ENCODE peak calls at places on chromosomes 1 and 21, in nine cellular contexts. N, G, D, Z, O, Y, F, P and I are unnamed samples.

GRCh38 chr1:91550961-91551360 is 50.3 kb downstream of the CDC7 start:
- DNase-seq in P (no peak), D (no peak), F (no peak), N (no peak), G (no peak), O (no peak), Z (no peak), Y (no peak), I (no peak)

GRCh38 chr1:39230261-39231190 is 26.0 kb downstream of the MACF1 start:
- DNase-seq in O (no peak), F (no peak), D (no peak), G (peak), Y (no peak), N (no peak), P (peak), Z (no peak), I (no peak)

GRCh38 chr1:237677979-237678378 is 212.7 kb downstream of the ZP4 start:
- DNase-seq in D (no peak), O (no peak), G (peak), N (no peak), Z (peak), P (peak), F (no peak), Y (peak), I (peak)

GRCh38 chr1:226776975-226777374 is 37.9 kb upstream of the ITPKB start:
- DNase-seq in F (no peak), P (no peak), D (no peak), N (no peak), Y (no peak), G (no peak), Z (no peak), O (no peak), I (no peak)

GRCh38 chr1:16376971-16377370 is 9.9 kb downstream of the SZRD1 start:
- DNase-seq in G (no peak), Z (no peak), P (no peak), O (no peak), D (no peak), Y (no peak), F (no peak), N (no peak), I (no peak)

GRCh38 chr1:33334081-33334552 is 13.2 kb upstream of the A3GALT2 start:
- DNase-seq in N (peak), P (no peak), D (peak), O (no peak), G (peak), F (peak), Y (no peak), Z (no peak), I (no peak)

GRCh38 chr1:53541761-53542550 is 82.8 kb downstream of the DMRTB1 start:
- DNase-seq in F (no peak), P (peak), D (no peak), O (peak), Y (peak), N (peak), Z (peak), G (peak), I (no peak)

GRCh38 chr21:42373181-42373907 is 7.0 kb upstream of the TFF1 start:
- DNase-seq in N (no peak), P (peak), D (no peak), O (no peak), F (no peak), G (no peak), Z (no peak), Y (no peak), I (no peak)

GRCh38 chr1:245873068-245873467 is 634.0 kb downstream of the SMYD3 start:
- DNase-seq in O (no peak), N (no peak), G (no peak), Z (no peak), F (no peak), D (no peak), Y (no peak), P (no peak), I (no peak)

GRCh38 chr1:107132780-107133179 is 8.1 kb upstream of the NTNG1 start:
- DNase-seq in F (no peak), Y (no peak), P (no peak), N (no peak), D (no peak), O (no peak), G (no peak), Z (no peak), I (no peak)

GRCh38 chr21:41762236-41762635 is 4.6 kb downstream of the RIPK4 start:
- DNase-seq in O (no peak), G (no peak), Y (no peak), N (no peak), P (no peak), D (no peak), F (no peak), Z (no peak), I (no peak)

GRCh38 chr1:37514350-37515184 is at the start of gene MEAF6:
- DNase-seq in O (peak), P (peak), N (peak), Z (peak), F (peak), G (peak), D (peak), Y (no peak), I (peak)
- TF ChIP-seq CTCF in O (peak), P (peak), N (no peak), Z (peak), F (peak), G (peak), D (no peak), Y (peak), I (peak)

GRCh38 chr1:18640228-18641004 is 9.8 kb downstream of the PAX7 start:
- DNase-seq in D (no peak), G (no peak), F (no peak), Z (no peak), Y (no peak), P (no peak), N (no peak), O (no peak), I (no peak)
- H3K4me3 ChIP-seq in D (no peak), G (no peak), F (no peak), Z (no peak), Y (no peak), P (no peak), N (no peak), O (no peak), I (no peak)

DNA sequence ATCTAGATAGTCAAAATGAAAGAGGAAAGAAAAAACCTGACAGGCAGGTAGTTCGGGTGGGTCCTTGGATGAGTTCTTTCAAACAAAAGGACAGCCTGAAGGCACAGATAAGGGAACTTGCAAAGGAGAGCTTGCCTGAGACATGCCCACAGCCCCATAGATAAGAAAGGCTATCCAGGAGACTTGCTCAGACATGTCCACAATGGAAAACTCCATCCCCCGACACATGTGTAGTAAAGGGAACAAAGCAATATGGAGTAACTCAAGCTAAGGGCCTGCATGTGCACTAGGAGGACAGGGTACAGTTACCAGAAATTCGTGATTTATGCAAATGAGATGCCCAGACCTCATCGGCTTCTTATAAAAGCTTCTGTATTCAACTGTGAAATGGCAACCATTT is 281.5 kb downstream of the NEGR1 start:
- DNase-seq in O (no peak), Z (no peak), P (no peak), G (peak), N (no peak), D (no peak), Y (no peak), F (no peak), I (no peak)
- TF ChIP-seq CTCF in O (no peak), Z (no peak), P (no peak), G (no peak), N (no peak), D (no peak), Y (no peak), F (no peak), I (no peak)

DNA sequence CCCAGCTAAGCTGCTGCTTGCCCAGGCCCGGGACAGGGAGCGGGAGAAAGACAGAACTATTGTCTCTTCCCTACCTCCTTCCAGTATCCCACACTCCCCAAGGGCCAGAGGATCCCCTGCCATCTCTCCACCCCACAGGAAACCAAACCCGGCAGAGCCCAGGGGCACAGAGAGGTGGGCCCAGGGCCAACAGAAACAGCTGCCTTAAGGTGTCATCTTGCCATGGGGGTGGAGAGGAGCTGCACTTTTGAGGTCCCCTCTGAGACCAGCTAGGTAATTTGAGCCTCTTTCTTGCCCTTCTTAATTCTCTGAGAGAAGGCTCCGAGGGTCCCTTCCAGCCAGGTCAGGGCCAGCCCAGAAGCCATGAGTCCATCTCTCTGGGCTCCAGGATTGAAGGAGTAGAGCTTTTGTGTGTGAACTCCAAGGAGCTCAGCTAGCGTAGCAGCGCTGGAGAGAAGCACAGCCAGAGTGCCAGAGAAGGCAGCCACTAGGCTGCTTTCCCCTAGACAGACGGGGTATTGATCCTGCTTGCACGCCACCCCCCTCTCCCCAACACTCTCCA is 9.7 kb upstream of the GPR61 start:
- DNase-seq in O (no peak), N (no peak), G (no peak), P (no peak), D (no peak), Z (no peak), F (no peak), Y (no peak), I (no peak)
- H3K4me3 ChIP-seq in O (no peak), N (no peak), G (no peak), P (no peak), D (no peak), Z (no peak), F (no peak), Y (no peak), I (no peak)

GRCh38 chr1:156319664-156320063 is 18.4 kb downstream of the CCT3 start:
- DNase-seq in N (no peak), F (no peak), Z (no peak), Y (no peak), G (peak), O (peak), P (peak), D (no peak), I (no peak)
- TF ChIP-seq CTCF in N (no peak), F (peak), Z (peak), Y (peak), G (peak), O (peak), P (peak), D (no peak), I (peak)

GRCh38 chr1:208374391-208374941 is 130.3 kb upstream of the PLXNA2 start:
- DNase-seq in Z (no peak), G (peak), Y (peak), P (no peak), O (no peak), D (no peak), F (no peak), N (no peak), I (no peak)
- H3K4me3 ChIP-seq in Z (no peak), G (no peak), Y (no peak), P (no peak), O (no peak), D (no peak), F (no peak), N (no peak), I (no peak)

GRCh38 chr1:108559215-108560142 is at the start of gene EEIG2:
- DNase-seq in P (peak), F (peak), D (peak), O (peak), G (peak), N (peak), Z (peak), Y (peak), I (no peak)

GRCh38 chr1:108561145-108561458 is 1.2 kb downstream of the EEIG2 start:
- DNase-seq in P (no peak), F (no peak), D (no peak), O (no peak), Y (no peak), N (no peak), G (no peak), Z (no peak), I (no peak)

GRCh38 chr1:108560143-108560429 is 186 bp downstream of the EEIG2 start:
- DNase-seq in F (no peak), G (no peak), O (no peak), Z (no peak), D (no peak), P (no peak), Y (no peak), N (no peak), I (no peak)

GRCh38 chr1:108561731-108562326 is 1.9 kb downstream of the EEIG2 start:
- DNase-seq in O (no peak), Y (peak), F (peak), G (peak), N (peak), Z (no peak), P (peak), D (peak), I (no peak)

DNA sequence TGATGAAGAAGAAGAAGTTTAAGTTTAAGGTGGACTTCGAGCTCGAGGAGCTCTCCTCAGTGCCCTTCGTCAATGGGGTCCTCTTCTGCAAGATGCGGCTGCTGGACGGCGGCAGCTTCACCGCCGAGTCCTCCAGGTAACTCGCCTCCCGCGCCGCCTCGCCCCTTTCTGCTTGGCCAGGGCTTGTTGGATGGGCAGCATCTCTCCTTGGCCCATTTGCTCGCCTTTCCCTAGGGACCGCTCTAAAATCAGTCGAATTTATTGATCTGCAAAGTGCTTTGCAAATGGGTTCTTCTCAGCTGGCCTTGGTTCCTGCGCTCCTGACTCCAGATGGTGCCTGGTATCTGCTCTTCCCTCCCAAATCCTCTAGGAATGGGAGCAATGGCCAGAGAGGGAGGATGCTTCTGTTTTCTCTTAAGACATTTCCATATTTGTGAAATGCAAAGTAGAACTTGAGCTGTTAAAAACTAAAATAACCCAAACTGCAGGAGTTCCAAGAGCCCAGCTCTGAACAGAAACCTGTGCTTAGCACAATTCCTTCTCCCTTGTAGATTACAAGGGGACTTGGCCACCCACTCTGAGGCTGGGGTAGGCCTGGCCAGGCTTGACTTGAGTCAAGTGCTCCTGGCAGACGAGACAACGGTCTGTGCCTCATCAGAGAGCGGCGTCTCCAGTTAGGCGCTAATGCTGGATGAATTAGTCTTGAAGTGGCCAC is 687 bp downstream of the EEIG2 start:
- DNase-seq in O (peak), N (peak), Z (no peak), D (peak), G (peak), Y (no peak), F (peak), P (peak), I (no peak)
- TF ChIP-seq CTCF in O (no peak), N (no peak), Z (peak), D (no peak), G (no peak), Y (no peak), F (no peak), P (no peak), I (peak)

DNA sequence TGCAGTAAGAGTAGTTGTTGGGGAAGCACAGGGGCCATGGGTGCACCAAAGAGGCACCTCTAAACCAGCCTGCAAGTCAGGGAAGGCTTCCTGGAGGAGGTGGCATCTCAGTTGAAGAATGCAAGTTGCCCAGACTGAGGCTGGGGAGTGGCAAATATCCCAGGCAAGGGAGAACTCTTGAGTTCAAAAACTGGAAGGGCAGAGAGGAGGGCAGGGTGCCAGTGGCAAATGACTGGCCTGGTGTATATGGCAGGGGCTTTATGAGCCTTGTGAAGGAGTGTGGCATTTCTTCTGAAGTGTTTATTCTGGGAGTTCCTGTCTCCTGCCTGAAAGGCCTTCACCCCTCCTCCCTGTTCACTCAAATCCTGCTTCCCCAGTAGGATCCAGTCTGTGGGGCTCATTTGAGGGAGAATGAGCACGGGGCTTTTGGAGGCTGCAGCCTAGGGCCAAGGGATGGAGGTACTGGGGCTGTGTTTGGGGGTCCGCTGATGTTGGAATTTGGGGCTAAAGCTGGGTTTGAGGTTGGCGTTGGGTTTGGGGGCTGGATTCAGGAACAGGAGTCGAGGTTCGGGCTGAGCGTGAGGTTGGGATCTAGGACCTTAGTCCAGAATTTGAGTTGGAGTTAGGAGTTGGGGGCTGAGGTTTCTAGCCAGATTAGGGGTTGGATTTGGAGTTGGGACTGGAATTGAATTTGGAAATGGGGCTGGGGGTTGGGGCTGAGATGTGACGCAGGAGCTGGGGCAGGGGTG is at the start of gene TMEM125:
- DNase-seq in G (no peak), N (no peak), Y (no peak), F (no peak), Z (no peak), P (no peak), O (no peak), D (peak), I (no peak)
- H3K4me3 ChIP-seq in G (peak), N (no peak), Y (peak), F (peak), Z (no peak), P (no peak), O (no peak), D (peak), I (peak)

DNA sequence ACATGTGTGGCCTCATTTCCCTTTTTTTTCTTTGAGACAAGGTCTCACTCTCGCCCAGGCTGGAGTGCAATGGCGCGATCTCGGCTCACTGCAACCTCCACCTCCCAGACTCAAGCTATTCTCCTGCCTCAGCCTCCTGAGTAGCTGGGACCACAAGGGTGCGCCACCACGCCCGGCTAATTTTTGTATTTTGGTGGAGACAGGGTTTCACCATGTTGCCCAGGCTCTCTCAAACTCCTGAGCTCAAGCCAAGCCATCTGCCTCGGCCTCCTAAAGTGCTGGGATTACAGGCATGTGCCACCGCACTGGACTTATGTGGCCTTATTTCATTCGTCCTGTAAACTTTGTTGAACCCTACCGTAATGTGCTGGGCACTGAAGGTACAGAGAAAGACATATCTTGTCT is 569 bp upstream of the WARS2 start:
- DNase-seq in D (no peak), F (no peak), G (peak), P (peak), Y (no peak), N (peak), O (peak), Z (no peak), I (no peak)
- TF ChIP-seq CTCF in D (no peak), F (no peak), G (peak), P (peak), Y (peak), N (no peak), O (peak), Z (peak), I (peak)